ENCODE peak calls at places on chromosomes 12 and 14, in four cellular contexts. C is HepG2, Z is K562, W is GM12878. E is an unnamed sample.

GRCh38 chr14:105326568-105326867 is 12.0 kb downstream of the PACS2 start:
- DNase-seq in C (no peak), Z (no peak), W (no peak), E (no peak)

GRCh38 chr12:70415987-70416386 is 49.9 kb downstream of the KCNMB4 start:
- DNase-seq in W (no peak), C (no peak), Z (no peak), E (no peak)

GRCh38 chr14:85252011-85252410 is 277.9 kb upstream of the FLRT2 start:
- DNase-seq in C (no peak), W (no peak), Z (no peak), E (no peak)

GRCh38 chr12:56257071-56257470 is 1.1 kb downstream of the ANKRD52 start:
- DNase-seq in Z (no peak), W (no peak), C (no peak), E (no peak)

GRCh38 chr12:14256139-14256538 is 109.3 kb upstream of the ATF7IP start:
- DNase-seq in C (no peak), Z (no peak), W (no peak), E (no peak)

GRCh38 chr12:4701383-4701782 is 18.8 kb upstream of the GALNT8 start:
- DNase-seq in Z (no peak), W (no peak), C (no peak), E (no peak)

GRCh38 chr14:65070710-65071033 is 31.6 kb downstream of the MAX start:
- DNase-seq in C (no peak), Z (no peak), W (no peak), E (no peak)

GRCh38 chr14:52844262-52845060 is 53.1 kb upstream of the GNPNAT1 start:
- DNase-seq in Z (no peak), W (no peak), C (peak), E (no peak)

GRCh38 chr14:64463198-64463597 is 2.1 kb upstream of the AKAP5 start:
- DNase-seq in W (peak), Z (no peak), C (no peak), E (no peak)

GRCh38 chr14:82447586-82447985 is 913.9 kb upstream of the SEL1L start:
- DNase-seq in Z (no peak), C (no peak), W (no peak), E (no peak)

GRCh38 chr12:78457951-78458350 is 406.6 kb upstream of the SYT1 start:
- DNase-seq in C (no peak), W (peak), Z (no peak), E (no peak)

GRCh38 chr12:74076918-74077317 is 460.7 kb upstream of the ATXN7L3B start:
- DNase-seq in W (no peak), Z (no peak), C (no peak), E (no peak)

GRCh38 chr14:88614218-88614907 is 51.5 kb downstream of the ZC3H14 start:
- DNase-seq in C (no peak), Z (no peak), W (no peak), E (no peak)

GRCh38 chr12:12294215-12295005 is 27.6 kb upstream of the LRP6 start:
- DNase-seq in C (no peak), W (no peak), Z (no peak), E (no peak)

GRCh38 chr12:4215862-4216541 is 57.6 kb upstream of the CCND2 start:
- DNase-seq in C (no peak), Z (no peak), W (peak), E (no peak)

GRCh38 chr12:119802472-119802871 is 74.6 kb downstream of the CIT start:
- DNase-seq in Z (no peak), C (no peak), W (no peak), E (no peak)

GRCh38 chr12:27012239-27012981 is 1.8 kb downstream of the TM7SF3 start:
- DNase-seq in Z (no peak), C (peak), W (no peak), E (no peak)

GRCh38 chr12:123075092-123075491 is 75.8 kb downstream of the PITPNM2 start:
- DNase-seq in W (no peak), C (no peak), Z (no peak), E (no peak)

GRCh38 chr14:55802986-55803431 is 223.0 kb downstream of the KTN1 start:
- DNase-seq in W (no peak), Z (peak), C (peak), E (no peak)

GRCh38 chr12:71865166-71865713 is 25.7 kb downstream of the TBC1D15 start:
- DNase-seq in C (no peak), Z (no peak), W (no peak), E (no peak)

GRCh38 chr12:105036937-105037649 is 47.2 kb downstream of the ALDH1L2 start:
- DNase-seq in C (no peak), W (no peak), Z (no peak), E (no peak)

GRCh38 chr14:38774162-38774561 is 328.9 kb downstream of the SEC23A start:
- DNase-seq in C (no peak), Z (no peak), W (no peak), E (no peak)

GRCh38 chr12:13462450-13462849 is 265.9 kb downstream of the EMP1 start:
- DNase-seq in W (no peak), C (no peak), Z (no peak), E (no peak)

GRCh38 chr14:69005432-69006148 is 26.5 kb upstream of the ACTN1 start:
- DNase-seq in C (peak), Z (no peak), W (no peak), E (no peak)

GRCh38 chr14:49688701-49689030 is 652 bp upstream of the POLE2 start:
- DNase-seq in Z (no peak), W (no peak), C (no peak), E (no peak)

GRCh38 chr14:83975435-83976222 is 1554.3 kb upstream of the FLRT2 start:
- DNase-seq in Z (no peak), W (no peak), C (no peak), E (no peak)

GRCh38 chr12:54217774-54218221 is 29.0 kb upstream of the SMUG1 start:
- DNase-seq in W (no peak), C (no peak), Z (no peak), E (no peak)

GRCh38 chr12:111406474-111407370 is 999 bp downstream of the SH2B3 start:
- DNase-seq in C (no peak), Z (no peak), W (no peak), E (no peak)

DNA sequence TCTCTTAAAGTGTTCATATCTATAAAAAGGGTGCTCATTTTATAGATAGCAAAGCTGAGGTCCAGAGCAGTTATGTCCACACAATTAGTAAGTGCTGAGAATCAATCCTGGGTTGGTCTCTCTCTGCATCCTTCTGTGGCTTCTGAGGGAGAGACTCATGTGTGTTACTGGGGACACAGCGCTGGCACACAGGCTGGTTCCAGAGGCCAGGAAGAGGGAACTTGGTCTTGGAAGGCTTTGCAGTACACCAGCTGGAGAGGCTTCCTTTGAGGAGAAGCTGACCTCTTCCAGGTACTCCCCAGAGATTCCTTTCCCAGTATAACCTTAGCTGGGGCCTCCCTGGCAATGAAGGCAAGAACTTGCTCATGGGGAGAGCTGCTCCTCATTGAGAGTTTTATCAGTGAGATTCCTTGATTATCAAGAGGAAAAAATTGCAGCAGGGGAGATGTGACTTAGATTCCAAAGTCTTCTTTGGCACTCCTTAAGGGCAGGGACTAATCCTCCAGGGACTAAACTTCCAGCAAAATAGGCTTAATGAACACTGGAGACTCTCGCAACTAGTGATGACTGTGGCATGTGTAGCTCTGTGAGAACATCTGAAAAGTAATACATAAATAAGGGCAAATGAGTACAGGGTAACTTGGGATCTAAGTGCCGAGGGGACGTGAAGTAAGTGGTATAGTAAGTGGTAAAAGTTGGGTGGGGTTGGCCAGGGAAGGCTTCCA is 13.9 kb upstream of the KRT80 start:
- DNase-seq in W (no peak), C (no peak), Z (no peak), E (no peak)
- TF ChIP-seq FOXK2 in W (no peak), C (no peak), Z (no peak), E (no peak)

GRCh38 chr14:92935446-92935845 is 12.5 kb downstream of the CHGA start:
- DNase-seq in Z (no peak), C (no peak), W (no peak), E (no peak)

GRCh38 chr14:92938890-92939671 is 16.1 kb downstream of the CHGA start:
- DNase-seq in C (no peak), W (no peak), Z (no peak), E (no peak)

GRCh38 chr14:92936085-92936484 is 13.1 kb downstream of the CHGA start:
- DNase-seq in Z (no peak), C (no peak), W (no peak), E (no peak)

GRCh38 chr14:92938235-92938875 is 15.4 kb downstream of the CHGA start:
- DNase-seq in C (no peak), W (no peak), Z (no peak), E (no peak)

DNA sequence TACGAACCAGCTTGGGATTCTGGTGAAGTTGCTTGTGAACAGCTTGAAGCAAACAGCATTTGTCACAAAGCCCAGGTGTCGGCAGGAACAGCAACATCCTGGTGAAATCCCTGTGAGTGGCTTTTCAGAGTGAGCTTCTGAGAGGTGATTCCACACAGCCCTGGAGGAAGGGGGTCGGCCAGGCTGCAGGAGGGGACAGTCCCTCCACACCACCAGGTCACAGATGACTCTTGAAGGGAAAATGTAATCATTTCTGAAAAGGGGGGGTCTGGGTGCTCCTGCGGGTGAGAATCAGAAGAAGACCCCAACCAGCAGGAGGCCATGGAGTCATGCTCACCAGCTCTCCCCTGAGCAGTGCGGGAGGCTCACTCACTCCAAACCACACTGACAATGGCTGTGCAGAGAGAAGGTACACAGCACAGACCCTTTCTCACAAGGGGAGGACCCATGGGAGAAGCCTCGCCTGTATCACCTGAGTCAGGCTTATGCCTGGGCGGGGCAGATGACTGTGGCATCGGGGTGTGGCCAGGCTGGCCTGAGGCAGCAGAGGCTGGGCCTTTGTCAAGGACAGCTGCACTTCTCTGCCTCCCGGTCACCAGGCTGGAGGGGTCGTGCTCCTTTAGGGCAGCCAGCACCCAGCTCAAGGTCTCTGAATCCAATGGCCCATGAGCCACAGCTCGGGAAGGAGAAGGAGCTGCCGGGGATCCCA is 14.4 kb downstream of the CHGA start:
- DNase-seq in Z (no peak), C (no peak), W (no peak), E (no peak)
- TF ChIP-seq FOXK2 in Z (no peak), C (no peak), W (no peak), E (no peak)

GRCh38 chr12:6279256-6279628 is 31.2 kb upstream of the PLEKHG6 start:
- DNase-seq in C (no peak), Z (peak), W (no peak), E (no peak)

GRCh38 chr12:6281081-6281809 is 29.2 kb upstream of the PLEKHG6 start:
- DNase-seq in Z (no peak), C (no peak), W (no peak), E (no peak)

GRCh38 chr12:6279631-6280030 is 30.9 kb upstream of the PLEKHG6 start:
- DNase-seq in Z (no peak), C (no peak), W (no peak), E (no peak)

GRCh38 chr12:6280672-6281071 is 29.8 kb upstream of the PLEKHG6 start:
- DNase-seq in W (no peak), C (no peak), Z (no peak), E (no peak)

GRCh38 chr12:6280053-6280469 is 30.4 kb upstream of the PLEKHG6 start:
- DNase-seq in Z (no peak), C (peak), W (no peak), E (no peak)
- TF ChIP-seq FOXK2 in Z (no peak), C (no peak), W (no peak), E (no peak)

GRCh38 chr14:102262894-102263462 is 42.0 kb downstream of the MOK start:
- DNase-seq in C (peak), W (no peak), Z (no peak), E (peak)
- TF ChIP-seq FOXK2 in C (no peak), W (no peak), Z (no peak), E (no peak)

GRCh38 chr14:50964683-50965390 is 20.6 kb upstream of the PYGL start:
- DNase-seq in W (no peak), Z (no peak), C (peak), E (no peak)
- TF ChIP-seq FOXK2 in W (no peak), Z (no peak), C (no peak), E (no peak)

DNA sequence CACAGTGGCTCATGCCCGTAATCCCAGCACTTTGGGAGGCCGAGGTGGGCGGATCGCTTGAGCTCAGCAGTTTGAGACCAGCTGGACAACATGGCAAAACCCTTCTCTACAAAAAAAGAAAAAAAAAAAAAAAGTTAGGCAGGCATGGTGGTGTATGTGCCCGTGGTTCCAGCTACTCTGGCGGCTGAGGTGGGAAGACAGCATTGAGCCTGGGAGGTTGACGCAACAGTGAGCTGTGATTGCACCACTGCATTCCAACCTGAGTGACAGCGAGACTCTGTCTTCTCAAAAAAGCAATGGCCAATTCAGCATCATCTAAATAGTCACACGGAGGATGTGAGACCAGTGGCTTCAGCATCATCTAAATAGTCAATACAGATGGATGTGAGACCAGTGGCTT is 10.4 kb upstream of the SAMD4A start:
- DNase-seq in Z (no peak), C (peak), W (no peak), E (no peak)
- TF ChIP-seq FOXK2 in Z (no peak), C (no peak), W (no peak), E (no peak)

GRCh38 chr12:112419269-112420133 is 754 bp downstream of the PTPN11 start:
- DNase-seq in C (peak), W (no peak), Z (no peak), E (peak)
- TF ChIP-seq FOXK2 in C (no peak), W (no peak), Z (no peak), E (no peak)

GRCh38 chr12:93133361-93133760 is 204.3 kb upstream of the EEA1 start:
- DNase-seq in Z (no peak), C (no peak), W (no peak), E (no peak)

GRCh38 chr12:93128332-93128707 is 199.2 kb upstream of the EEA1 start:
- DNase-seq in C (no peak), Z (no peak), W (no peak), E (no peak)

GRCh38 chr12:93127107-93127560 is 198.0 kb upstream of the EEA1 start:
- DNase-seq in W (no peak), Z (no peak), C (no peak), E (no peak)

GRCh38 chr12:93127582-93128331 is 198.7 kb upstream of the EEA1 start:
- DNase-seq in C (peak), Z (peak), W (no peak), E (no peak)

GRCh38 chr12:93130371-93131049 is 201.4 kb upstream of the EEA1 start:
- DNase-seq in W (no peak), Z (no peak), C (no peak), E (no peak)
- TF ChIP-seq FOXK2 in W (no peak), Z (no peak), C (no peak), E (no peak)